ENCODE peak calls at places on chromosome 4, in four cellular contexts. B is stimulated activated CD4-positive, alpha-beta T cell treated with anti-CD3 and anti-CD28 coated beads, Interleukin-2, amount 100 ng/mL, for 48 hours; R is activated T-helper 2 cell treated with anti-CD3 and anti-CD28 coated beads, Interferon-gamma antibody, Interleukin-2, Interleukin-4, amounts not matched to agents 10 μg/mL and 5 μg/mL and 100 μg/mL, durations not matched to agents 14 hours and 24 hours and 36 hours; L is HFF-Myc. Q is an unnamed sample.

GRCh38 chr4:119299221-119300071 is 22.5 kb downstream of the FABP2 start:
- DNase-seq in B (no peak), R (no peak), L (no peak), Q (no peak)

GRCh38 chr4:80069837-80070788 is 2.9 kb downstream of the ANTXR2 start:
- DNase-seq in B (no peak), R (no peak), L (no peak), Q (no peak)

GRCh38 chr4:28463184-28463690 is 1602.6 kb downstream of the STIM2 start:
- DNase-seq in R (no peak), L (no peak), B (no peak), Q (no peak)

GRCh38 chr4:10179957-10180602 is 63.5 kb upstream of the WDR1 start:
- DNase-seq in L (no peak), R (no peak), B (no peak), Q (no peak)

GRCh38 chr4:14110407-14110806 is 482.9 kb upstream of the BOD1L1 start:
- DNase-seq in B (no peak), R (no peak), L (no peak), Q (no peak)

GRCh38 chr4:3225946-3226345 is 23.0 kb upstream of the MSANTD1 start:
- DNase-seq in L (no peak), B (no peak), R (no peak), Q (no peak)

GRCh38 chr4:1239949-1240305 is 9.0 kb downstream of the CTBP1 start:
- DNase-seq in R (no peak), B (no peak), L (no peak), Q (no peak)

GRCh38 chr4:69718376-69719293 is 41.8 kb downstream of the SULT1B1 start:
- DNase-seq in L (no peak), B (no peak), R (no peak), Q (no peak)

GRCh38 chr4:68337522-68337921 is 12.4 kb downstream of the YTHDC1 start:
- DNase-seq in B (no peak), R (no peak), L (no peak), Q (no peak)

GRCh38 chr4:89837385-89837995 is 529 bp upstream of the SNCA start:
- DNase-seq in L (no peak), R (peak; percentile 18), B (no peak), Q (peak; percentile 25)

GRCh38 chr4:2286904-2287593 is 25.1 kb upstream of the MXD4 start:
- DNase-seq in R (no peak), B (no peak), L (no peak), Q (no peak)

GRCh38 chr4:66585767-66586166 is 915.5 kb upstream of the EPHA5 start:
- DNase-seq in B (no peak), L (no peak), R (no peak), Q (no peak)

GRCh38 chr4:84441758-84442377 is 57.2 kb downstream of the NKX6-1 start:
- DNase-seq in L (no peak), B (no peak), R (no peak), Q (no peak)

GRCh38 chr4:121164291-121164690 is at the start of gene TNIP3:
- DNase-seq in R (no peak), B (no peak), L (no peak), Q (no peak)

GRCh38 chr4:24794111-24794860 is 1.1 kb upstream of the SOD3 start:
- DNase-seq in L (no peak), R (no peak), B (no peak), Q (no peak)

GRCh38 chr4:80307774-80308465 is 27.6 kb upstream of the CFAP299 start:
- DNase-seq in L (no peak), B (no peak), R (no peak), Q (no peak)

GRCh38 chr4:78057600-78058560 is 757 bp downstream of the FRAS1 start:
- DNase-seq in B (peak; percentile 16), R (peak; percentile 15), L (peak; percentile 12), Q (no peak)

Q was measured in iPS DF 6.9.